ENCODE peak calls at places on chromosomes 2 and 18, in eight cellular contexts. C is astrocyte of the spinal cord, P is tibial artery, J is AG09319, Z is choroid plexus epithelial cell, E is GM20000, H is dorsolateral prefrontal cortex, X is lower leg skin. S is an unnamed sample.

GRCh38 chr18:66749030-66749429 is 145.1 kb upstream of the CDH19 start:
- DNase-seq in C (peak; percentile 6), P (no peak), J (no peak), Z (peak; percentile 20), E (no peak), H (no peak), X (no peak), S (no peak)

GRCh38 chr2:203533696-203534471 is 1.2 kb downstream of the RAPH1 start:
- DNase-seq in C (peak; percentile 77), P (no peak), J (no peak), Z (peak; percentile 76), E (peak; percentile 46), H (no peak), X (no peak), S (peak; percentile 33)

GRCh38 chr18:9726936-9727335 is 18.8 kb downstream of the RAB31 start:
- DNase-seq in C (no peak), P (no peak), J (no peak), Z (no peak), E (no peak), H (no peak), X (no peak), S (no peak)

GRCh38 chr2:113705982-113706523 is 50.4 kb downstream of the SLC35F5 start:
- DNase-seq in C (no peak), P (no peak), J (no peak), Z (no peak), E (no peak), H (no peak), X (no peak), S (no peak)

GRCh38 chr2:233343171-233343705 is 11.1 kb upstream of the DGKD start:
- DNase-seq in C (no peak), P (peak; percentile 20), J (no peak), Z (no peak), E (no peak), H (no peak), X (no peak), S (no peak)

GRCh38 chr18:3450358-3451107 is 561 bp downstream of the TGIF1 start:
- DNase-seq in C (peak; percentile 83), P (peak; percentile 85), J (no peak), Z (peak; percentile 88), E (peak; percentile 45), H (no peak), X (peak; percentile 77), S (peak; percentile 38)

GRCh38 chr2:182170341-182170740 is 184.7 kb downstream of the PPP1R1C start:
- DNase-seq in C (no peak), P (no peak), J (no peak), Z (no peak), E (no peak), H (no peak), X (no peak), S (no peak)

GRCh38 chr2:218448934-218449333 is 30.0 kb downstream of the VIL1 start:
- DNase-seq in C (no peak), P (no peak), J (no peak), Z (peak; percentile 20), E (no peak), H (no peak), X (no peak), S (no peak)

GRCh38 chr2:63058742-63059433 is 8.3 kb downstream of the OTX1 start:
- DNase-seq in C (no peak), P (no peak), J (no peak), Z (no peak), E (peak; percentile 46), H (no peak), X (no peak), S (peak; percentile 29)

GRCh38 chr2:84309281-84309680 is 149.8 kb downstream of the SUCLG1 start:
- DNase-seq in C (no peak), P (no peak), J (no peak), Z (no peak), E (no peak), H (no peak), X (no peak), S (no peak)

GRCh38 chr18:79642626-79643025 is 37.0 kb upstream of the CTDP1 start:
- DNase-seq in C (no peak), P (no peak), J (no peak), Z (no peak), E (peak; percentile 14), H (no peak), X (no peak), S (no peak)

GRCh38 chr18:79400091-79400590 is 4.4 kb downstream of the NFATC1 start:
- DNase-seq in C (no peak), P (peak; percentile 86), J (no peak), Z (no peak), E (peak; percentile 93), H (peak; percentile 38), X (peak; percentile 80), S (peak; percentile 88)

GRCh38 chr2:23221901-23222300 is 163.1 kb upstream of the KLHL29 start:
- DNase-seq in C (no peak), P (no peak), J (no peak), Z (no peak), E (no peak), H (no peak), X (no peak), S (no peak)

GRCh38 chr2:226048625-226049024 is 649.1 kb downstream of the NYAP2 start:
- DNase-seq in C (peak; percentile 96), P (no peak), J (peak; percentile 44), Z (peak; percentile 96), E (no peak), H (no peak), X (no peak), S (no peak)

GRCh38 chr2:128605931-128606330 is 287.3 kb upstream of the HS6ST1 start:
- DNase-seq in C (no peak), P (peak; percentile 43), J (no peak), Z (no peak), E (no peak), H (no peak), X (no peak), S (no peak)

GRCh38 chr2:47069628-47070154 is 85.4 kb downstream of the STPG4 start:
- DNase-seq in C (peak; percentile 59), P (peak; percentile 92), J (peak; percentile 51), Z (no peak), E (no peak), H (peak; percentile 59), X (peak; percentile 84), S (no peak)

DNA sequence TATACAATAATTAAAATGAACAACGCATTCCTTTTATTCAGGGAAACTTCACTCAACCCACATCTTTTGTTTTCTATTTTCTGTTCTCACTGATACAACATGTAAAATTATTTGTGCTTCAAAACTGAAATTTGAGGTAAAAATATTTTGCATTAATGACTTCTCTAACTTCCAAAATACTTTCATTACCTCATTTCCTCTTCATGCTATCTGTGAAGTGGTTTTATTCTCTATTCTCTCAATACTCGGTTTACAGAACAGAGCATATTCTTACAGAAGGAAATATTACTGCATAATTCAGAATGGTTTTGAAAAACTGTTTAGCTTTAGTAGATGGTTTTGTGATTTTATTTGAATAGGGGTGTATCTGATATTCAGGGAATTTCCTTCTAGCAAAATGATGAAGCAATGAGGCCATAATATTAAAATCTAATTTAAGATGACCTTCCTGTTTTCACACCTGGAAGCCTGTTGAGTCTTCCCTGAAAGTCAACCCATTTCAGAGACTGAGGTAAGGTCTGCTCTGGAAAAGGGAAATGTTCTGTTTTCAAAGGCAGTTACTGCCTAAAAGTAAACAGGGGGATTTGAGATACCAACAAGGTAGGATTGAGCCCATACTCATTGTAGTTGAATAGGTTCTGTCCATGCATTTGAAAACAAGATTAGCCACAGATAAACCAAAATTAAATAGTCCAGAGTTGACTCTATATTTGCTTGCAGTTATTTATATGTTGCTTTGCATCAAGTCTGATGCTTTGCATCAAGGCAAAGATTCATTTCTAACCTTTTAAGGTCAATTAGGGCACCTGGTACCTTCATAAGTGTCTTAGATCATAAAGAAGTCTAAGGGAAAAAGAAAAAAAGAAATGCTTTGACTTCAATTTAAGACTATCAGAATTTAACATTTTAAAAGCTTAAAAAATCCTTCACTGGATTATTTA is 50.8 kb upstream of the PEX13 start:
- DNase-seq in C (no peak), P (no peak), J (no peak), Z (no peak), E (no peak), H (no peak), X (no peak), S (peak; percentile 28)
- TF ChIP-seq CTCF in C (no peak), P (no peak), J (no peak), Z (no peak), E (no peak), H (no peak), X (no peak), S (no peak)

DNA sequence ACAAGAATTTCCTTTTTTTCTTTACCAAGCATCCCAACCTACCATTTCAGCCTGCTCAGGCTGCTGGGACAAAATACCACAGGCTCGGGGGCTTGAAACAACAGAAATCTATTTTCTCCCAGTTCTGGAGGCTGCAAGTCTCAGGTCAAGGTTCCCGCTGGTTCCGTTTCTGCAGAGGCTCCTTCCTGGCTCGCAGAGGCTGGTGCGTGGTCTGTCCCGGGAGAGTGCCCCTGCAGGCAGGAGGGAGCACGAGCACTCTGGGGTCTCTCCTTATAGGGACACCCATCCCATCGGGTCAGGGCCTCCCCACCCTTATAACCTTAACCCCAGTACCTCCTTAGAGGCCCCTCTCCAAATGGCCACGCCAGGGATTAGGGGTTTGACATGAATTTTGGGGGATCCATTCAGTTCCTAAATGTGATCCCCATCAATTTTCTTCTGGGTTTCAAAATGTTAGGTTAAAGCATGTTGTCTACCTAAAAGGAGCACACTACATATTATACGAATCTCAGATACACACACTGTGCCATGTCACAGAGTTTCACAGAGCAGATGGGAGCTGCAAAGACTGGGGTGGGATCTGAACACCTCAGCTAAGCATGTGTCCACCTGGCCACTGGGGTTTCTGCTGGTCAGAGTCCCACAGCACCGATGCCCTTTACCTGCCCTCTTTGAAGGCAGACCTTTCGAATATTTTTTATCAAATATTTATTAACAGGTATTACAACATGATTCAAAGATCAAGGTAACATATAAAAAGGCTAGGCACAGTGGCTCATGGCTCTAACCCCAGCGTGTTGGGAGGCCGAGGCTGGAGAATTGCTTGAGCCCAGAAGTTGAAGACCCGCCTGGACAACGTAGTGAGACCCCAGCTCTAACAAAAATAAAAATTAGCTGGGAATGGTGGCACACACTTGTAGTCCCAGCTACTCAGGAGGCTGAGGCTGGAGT is 17.6 kb upstream of the ADI1 start:
- DNase-seq in C (no peak), P (peak; percentile 79), J (no peak), Z (peak; percentile 74), E (peak; percentile 61), H (no peak), X (no peak), S (no peak)
- TF ChIP-seq CTCF in C (peak; percentile 63), P (peak; percentile 50), J (peak; percentile 54), Z (peak; percentile 75), E (peak; percentile 14), H (no peak), X (no peak), S (peak; percentile 9)

GRCh38 chr2:61178603-61179545 is 16.9 kb downstream of the C2orf74 start:
- DNase-seq in C (no peak), P (no peak), J (no peak), Z (peak; percentile 56), E (peak; percentile 43), H (no peak), X (no peak), S (peak; percentile 46)
- TF ChIP-seq CTCF in C (no peak), P (no peak), J (no peak), Z (no peak), E (no peak), H (no peak), X (no peak), S (no peak)

GRCh38 chr2:169280502-169280901 is 81.8 kb downstream of the LRP2 start:
- DNase-seq in C (no peak), P (no peak), J (no peak), Z (no peak), E (no peak), H (no peak), X (no peak), S (no peak)

GRCh38 chr2:169272035-169272434 is 90.3 kb downstream of the LRP2 start:
- DNase-seq in C (no peak), P (no peak), J (no peak), Z (no peak), E (no peak), H (no peak), X (no peak), S (no peak)

GRCh38 chr2:169276045-169276444 is 86.3 kb downstream of the LRP2 start:
- DNase-seq in C (no peak), P (no peak), J (no peak), Z (peak; percentile 14), E (no peak), H (no peak), X (no peak), S (no peak)
- TF ChIP-seq CTCF in C (peak; percentile 25), P (no peak), J (no peak), Z (peak; percentile 44), E (no peak), H (peak; percentile 49), X (no peak), S (no peak)

S was measured in GM13976.